ENCODE peak calls at places on chromosomes 13 and 19, in five cellular contexts. C is colonic mucosa; E is CD4-positive, alpha-beta T cell; Z is heart left ventricle; K is thyroid gland. O is an unnamed sample. For H3K27me3, the result is how much of the 10 kb centered on the place peaks cover.

GRCh38 chr13:24511019-24511823 is 1.4 kb downstream of the PARP4 start:
- DNase-seq in E (peak), K (peak), Z (no peak), C (peak), O (no peak)

GRCh38 chr13:99614465-99614885 is 113.2 kb downstream of the TM9SF2 start:
- DNase-seq in Z (no peak), E (peak), K (no peak), C (no peak), O (no peak)

GRCh38 chr13:73954808-73955207 is 179.4 kb downstream of the KLF12 start:
- DNase-seq in E (no peak), Z (no peak), K (no peak), C (no peak), O (no peak)

GRCh38 chr13:42769650-42770049 is 11.7 kb upstream of the FAM216B start:
- DNase-seq in K (no peak), C (no peak), E (no peak), Z (no peak), O (no peak)

GRCh38 chr13:21133077-21133476 is 43.3 kb downstream of the SKA3 start:
- DNase-seq in E (no peak), Z (no peak), K (no peak), C (no peak), O (no peak)

GRCh38 chr13:97621631-97622030 is 187.7 kb downstream of the RAP2A start:
- DNase-seq in K (no peak), C (no peak), Z (no peak), E (no peak), O (no peak)

GRCh38 chr19:34330116-34330515 is 34.9 kb upstream of the GPI start:
- DNase-seq in Z (no peak), K (no peak), E (no peak), C (no peak), O (no peak)

GRCh38 chr13:111037838-111038397 is 77.2 kb upstream of the ARHGEF7 start:
- DNase-seq in E (no peak), K (no peak), C (no peak), Z (peak), O (no peak)

GRCh38 chr13:92833071-92833470 is 393.5 kb upstream of the GPC6 start:
- DNase-seq in E (no peak), K (no peak), Z (no peak), C (no peak), O (no peak)

GRCh38 chr13:92377396-92377795 is 849.2 kb upstream of the GPC6 start:
- DNase-seq in K (no peak), Z (no peak), C (no peak), E (no peak), O (no peak)

GRCh38 chr19:30788105-30788765 is 416.1 kb downstream of the ZNF536 start:
- DNase-seq in E (no peak), C (no peak), K (no peak), Z (no peak), O (no peak)

GRCh38 chr13:64810701-64811258 is 2419.4 kb downstream of the PCDH9 start:
- DNase-seq in C (no peak), Z (no peak), E (no peak), K (no peak), O (no peak)

GRCh38 chr13:94703721-94704314 is 8.5 kb downstream of the SOX21 start:
- DNase-seq in K (no peak), Z (no peak), E (no peak), C (no peak), O (no peak)

GRCh38 chr13:80131204-80131603 is 209.7 kb downstream of the SPRY2 start:
- DNase-seq in Z (peak), C (peak), K (peak), E (no peak), O (peak)

GRCh38 chr19:54795763-54796162 is 7.6 kb upstream of the KIR2DL4 start:
- DNase-seq in E (no peak), K (no peak), C (no peak), Z (no peak), O (no peak)

GRCh38 chr19:57267294-57267693 is 13.0 kb upstream of the ZNF460 start:
- DNase-seq in Z (no peak), K (no peak), E (no peak), C (no peak), O (no peak)

GRCh38 chr19:45361608-45362007 is 8.8 kb downstream of the ERCC2 start:
- DNase-seq in Z (no peak), K (no peak), E (no peak), C (no peak), O (no peak)

GRCh38 chr19:45362291-45362690 is 8.1 kb downstream of the ERCC2 start:
- DNase-seq in C (no peak), K (no peak), Z (no peak), E (no peak), O (no peak)

GRCh38 chr19:45368127-45368526 is 2.2 kb downstream of the ERCC2 start:
- DNase-seq in Z (no peak), E (no peak), C (no peak), K (no peak), O (no peak)

GRCh38 chr19:45364696-45365095 is 5.7 kb downstream of the ERCC2 start:
- DNase-seq in E (no peak), Z (no peak), C (no peak), K (no peak), O (no peak)

DNA sequence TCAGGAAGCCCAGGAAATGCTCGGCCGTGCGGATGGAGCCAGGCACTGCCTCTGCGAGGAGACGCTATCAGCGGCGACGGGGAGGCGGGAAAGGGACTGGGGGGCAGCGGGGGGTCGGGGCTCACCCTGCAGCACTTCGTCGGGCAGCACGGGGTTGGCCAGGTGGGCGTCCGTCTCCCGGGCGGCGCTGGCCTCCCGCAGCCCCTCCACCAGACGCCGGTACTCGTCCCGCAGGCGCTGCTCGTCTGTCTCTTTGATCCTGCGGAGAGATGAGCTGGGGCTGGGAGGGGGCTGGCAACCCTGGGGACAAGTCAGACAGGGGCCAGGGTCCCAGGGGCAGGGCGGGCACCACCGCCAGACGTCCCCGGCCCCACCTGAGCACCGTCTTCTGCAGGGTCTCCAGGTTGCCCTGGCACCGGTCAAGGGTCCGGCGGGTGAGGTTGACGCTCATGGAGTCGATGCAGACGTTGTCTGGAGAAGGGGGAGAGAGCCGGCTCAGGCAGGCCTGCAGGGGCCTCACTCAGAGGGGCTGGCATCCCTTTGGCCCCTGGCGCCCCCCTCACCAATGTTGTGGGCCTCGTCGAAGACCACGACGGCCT is 6.4 kb downstream of the ERCC2 start:
- DNase-seq in C (no peak), Z (no peak), E (no peak), K (no peak), O (no peak)
- H3K27ac ChIP-seq in C (no peak), Z (no peak), E (no peak), K (no peak), O (no peak)

DNA sequence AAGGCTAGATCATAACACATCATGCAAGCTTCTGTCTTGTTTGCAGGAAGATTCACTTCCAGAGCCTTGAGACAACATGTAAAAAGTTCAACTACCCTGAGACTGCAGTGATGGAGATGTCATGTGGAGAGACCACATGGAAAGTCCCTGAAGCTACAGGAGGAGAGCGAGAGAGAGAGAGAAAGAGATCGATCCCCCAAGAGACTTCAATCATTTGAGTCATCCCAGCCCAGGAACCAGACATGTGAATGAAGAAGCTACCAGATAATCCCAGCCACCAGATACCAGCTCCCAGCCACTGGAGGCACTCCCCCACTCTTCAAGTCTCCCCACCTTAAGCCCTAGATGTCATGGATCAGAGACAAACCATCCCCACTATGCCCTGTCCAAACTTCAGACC is 10.7 kb upstream of the EVI5L start:
- DNase-seq in K (no peak), C (no peak), Z (no peak), E (no peak), O (no peak)
- H3K27me3 ChIP-seq in K (under half), C (under half), Z (under half), E (under half), O (under half)

GRCh38 chr19:6071103-6071485 is 39.2 kb downstream of the RFX2 start:
- DNase-seq in Z (no peak), C (peak), K (no peak), E (no peak), O (no peak)
- H3K27ac ChIP-seq in Z (no peak), C (no peak), K (no peak), E (no peak), O (no peak)

GRCh38 chr13:112066624-112067004 is 335 bp upstream of the SOX1 start:
- DNase-seq in Z (no peak), C (peak), E (peak), K (peak), O (peak)

GRCh38 chr13:112064222-112064621 is 2.7 kb upstream of the SOX1 start:
- DNase-seq in C (no peak), Z (no peak), K (no peak), E (no peak), O (no peak)

GRCh38 chr13:112067121-112067741 is at the start of gene SOX1:
- DNase-seq in E (no peak), Z (no peak), K (no peak), C (no peak), O (peak)

GRCh38 chr13:112065521-112065866 is 1.5 kb upstream of the SOX1 start:
- DNase-seq in C (no peak), E (no peak), K (no peak), Z (no peak), O (no peak)

DNA sequence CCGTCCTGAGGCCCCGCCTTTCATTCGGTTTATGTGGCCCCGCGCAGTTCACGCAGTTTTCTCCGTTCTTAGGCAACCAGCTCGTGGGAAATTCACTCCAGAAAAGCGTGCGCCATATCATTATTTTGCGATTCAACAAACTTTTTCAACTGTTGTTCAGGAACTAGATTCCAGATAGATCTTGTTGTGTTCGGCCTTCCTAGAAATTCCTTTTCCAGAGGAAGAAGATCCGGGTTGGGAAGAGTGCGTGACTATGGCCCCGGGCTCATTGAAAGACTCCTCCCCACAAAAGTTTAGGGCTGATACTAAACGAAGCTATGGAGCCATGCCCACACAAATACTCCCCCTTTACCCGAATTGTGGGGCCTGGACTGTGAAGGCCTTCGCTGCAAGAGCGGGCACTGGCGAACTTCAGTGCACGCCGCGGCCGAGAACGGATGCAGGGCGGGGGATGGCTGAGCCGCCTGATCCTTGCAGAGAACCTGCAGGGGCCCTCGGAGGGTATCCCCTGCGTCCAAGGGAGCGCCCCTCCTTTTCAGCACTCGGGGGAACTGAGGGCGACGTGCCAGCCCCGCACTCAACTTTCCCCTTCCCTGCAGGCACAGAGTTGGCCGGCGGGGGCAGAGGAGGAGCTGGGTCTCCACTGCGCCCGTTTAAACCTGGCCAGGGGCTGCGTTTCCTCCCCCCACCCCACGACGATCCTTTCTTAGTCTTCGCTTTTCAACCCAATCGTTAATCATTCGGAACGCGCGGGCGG is 904 bp upstream of the SOX1 start:
- DNase-seq in Z (no peak), E (no peak), C (no peak), K (no peak), O (no peak)
- H3K27me3 ChIP-seq in Z (half or more), E (half or more), C (half or more), K (under half), O (under half)

GRCh38 chr13:27954406-27954851 is 14.7 kb downstream of the CDX2 start:
- DNase-seq in Z (no peak), E (no peak), K (peak), C (peak), O (no peak)
- H3K27ac ChIP-seq in Z (no peak), E (no peak), K (no peak), C (peak), O (no peak)

DNA sequence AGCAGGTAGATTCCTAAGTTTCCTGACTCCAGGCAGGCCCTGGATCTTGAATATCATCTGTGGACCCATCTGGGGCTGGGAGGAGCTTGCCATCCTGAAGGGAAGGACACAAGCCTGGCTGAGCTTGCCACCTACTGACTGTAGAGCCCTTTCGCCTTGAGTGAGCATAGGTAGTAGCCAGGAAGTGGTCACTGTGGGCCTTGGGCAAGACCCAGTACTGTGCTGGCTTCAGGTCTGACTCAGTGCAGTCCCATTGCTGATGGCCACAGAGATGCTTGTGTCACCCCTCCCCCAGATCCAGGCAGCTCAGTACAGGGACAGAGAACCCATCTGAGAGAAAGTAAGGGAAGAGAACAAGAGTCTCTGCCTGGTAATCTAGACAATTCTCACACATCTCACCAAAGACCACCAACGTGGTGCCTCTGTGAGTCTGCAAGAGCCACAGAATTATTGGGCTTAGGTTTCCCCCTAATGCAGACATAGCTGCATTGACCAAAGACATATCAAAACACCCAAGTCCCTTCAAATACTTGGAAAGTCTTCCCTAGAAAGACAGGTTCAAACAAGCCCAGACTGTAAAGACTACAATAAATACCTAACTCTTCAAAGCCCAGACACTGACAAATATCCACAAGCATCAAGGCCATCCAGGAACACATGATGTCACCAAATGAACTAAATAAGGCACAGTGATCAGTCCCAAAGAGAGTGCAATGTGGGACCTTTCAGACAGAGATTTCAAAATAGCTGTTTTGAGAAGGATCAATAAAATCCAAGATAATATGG is 108.2 kb upstream of the WASF3 start:
- DNase-seq in K (no peak), Z (no peak), E (no peak), C (no peak), O (no peak)
- H3K27me3 ChIP-seq in K (under half), Z (under half), E (under half), C (under half), O (under half)

GRCh38 chr13:48709213-48709612 is 55.5 kb downstream of the CYSLTR2 start:
- DNase-seq in K (no peak), E (no peak), Z (no peak), C (no peak), O (no peak)
- H3K27ac ChIP-seq in K (no peak), E (no peak), Z (no peak), C (no peak), O (no peak)

GRCh38 chr19:47419789-47420188 is 462 bp upstream of the MEIS3 start:
- DNase-seq in C (no peak), K (no peak), E (no peak), Z (peak), O (no peak)

GRCh38 chr19:47421844-47422395 is 2.6 kb upstream of the MEIS3 start:
- DNase-seq in Z (no peak), C (no peak), K (no peak), E (no peak), O (no peak)

GRCh38 chr19:47422417-47423163 is 3.3 kb upstream of the MEIS3 start:
- DNase-seq in Z (no peak), E (no peak), C (no peak), K (no peak), O (no peak)

GRCh38 chr19:47423203-47423882 is 4.0 kb upstream of the MEIS3 start:
- DNase-seq in C (no peak), K (no peak), Z (no peak), E (no peak), O (no peak)

GRCh38 chr19:47421244-47421786 is 2.0 kb upstream of the MEIS3 start:
- DNase-seq in Z (no peak), K (no peak), E (no peak), C (no peak), O (no peak)
- H3K27me3 ChIP-seq in Z (under half), K (under half), E (half or more), C (half or more), O (under half)

O was measured in right cardiac atrium.